ENCODE peak calls at places on chromosomes 2 and 18, in ten cellular contexts. I is HS-27A; Z is activated CD4-positive, alpha-beta T cell treated with anti-CD3 and anti-CD28 coated beads, Interleukin-2, amount 50 U/mL, for 48 hours; D is activated CD4-positive, CD25-positive, alpha-beta regulatory T cell; A is NCI-H1694; W is sciatic nerve; M is ELF-1; K is epithelial cell of esophagus; O is BJ; B is fibroblast of the aortic adventitia. Q is an unnamed sample.

GRCh38 chr2:24421668-24422067 is 61.3 kb upstream of the ITSN2 start:
- DNase-seq in D (peak), Z (peak), O (no peak), K (peak), I (no peak), B (peak), A (peak), W (peak), M (peak), Q (peak)

GRCh38 chr18:35296079-35296478 is 6.0 kb upstream of the ZSCAN30 start:
- DNase-seq in M (no peak), W (no peak), D (no peak), B (no peak), I (no peak), A (no peak), K (no peak), O (no peak), Z (no peak), Q (no peak)

GRCh38 chr18:25166113-25166512 is 185.9 kb downstream of the ZNF521 start:
- DNase-seq in K (no peak), I (no peak), O (no peak), W (no peak), Z (no peak), B (peak), M (no peak), D (no peak), A (no peak), Q (no peak)

GRCh38 chr2:37156071-37156856 is 516 bp downstream of the EIF2AK2 start:
- DNase-seq in W (peak), I (peak), A (peak), Z (peak), K (peak), B (peak), M (peak), O (no peak), D (peak), Q (peak)

GRCh38 chr2:229087843-229088520 is 183.1 kb downstream of the PID1 start:
- DNase-seq in D (no peak), A (no peak), W (no peak), I (no peak), B (peak), M (no peak), Z (no peak), K (no peak), O (no peak), Q (no peak)

GRCh38 chr2:229714736-229715541 is 584 bp upstream of the DNER start:
- DNase-seq in O (no peak), W (peak), Z (peak), B (peak), A (no peak), D (no peak), M (peak), I (no peak), K (peak), Q (peak)

GRCh38 chr2:142938240-142938639 is 60.8 kb downstream of the KYNU start:
- DNase-seq in K (no peak), A (no peak), M (no peak), B (no peak), Z (no peak), O (no peak), D (no peak), I (no peak), W (no peak), Q (no peak)

GRCh38 chr18:28183418-28184078 is 6.6 kb upstream of the CDH2 start:
- DNase-seq in M (no peak), B (peak), I (peak), A (no peak), O (peak), K (peak), D (no peak), W (no peak), Z (no peak), Q (no peak)

GRCh38 chr2:112791019-112791418 is 6.7 kb upstream of the IL1A start:
- DNase-seq in K (no peak), Z (no peak), M (peak), I (no peak), D (no peak), O (no peak), A (no peak), W (no peak), B (no peak), Q (no peak)

GRCh38 chr2:235463893-235464292 is 29.9 kb upstream of the AGAP1 start:
- DNase-seq in W (peak), D (no peak), A (no peak), I (no peak), K (no peak), Z (no peak), O (no peak), B (peak), M (no peak), Q (no peak)

GRCh38 chr2:88692187-88692586 is 714 bp downstream of the RPIA start:
- DNase-seq in W (peak), K (peak), D (peak), B (peak), O (no peak), I (no peak), A (no peak), Z (peak), M (peak), Q (no peak)

GRCh38 chr2:236538242-236538641 is 31.4 kb upstream of the ACKR3 start:
- DNase-seq in K (no peak), D (no peak), I (no peak), A (no peak), M (no peak), B (no peak), Z (peak), O (no peak), W (no peak), Q (no peak)

GRCh38 chr2:188808921-188809320 is 165.3 kb upstream of the COL3A1 start:
- DNase-seq in B (peak), K (peak), A (no peak), D (no peak), I (no peak), W (no peak), Z (no peak), M (no peak), O (peak), Q (no peak)

GRCh38 chr2:71646028-71646427 is 192.7 kb downstream of the DYSF start:
- DNase-seq in D (no peak), I (peak), M (no peak), W (no peak), B (peak), K (peak), Z (no peak), O (peak), A (no peak), Q (peak)

GRCh38 chr2:160294339-160294803 is 94.3 kb upstream of the ITGB6 start:
- DNase-seq in I (no peak), A (no peak), W (peak), K (peak), B (peak), D (no peak), O (no peak), Z (peak), M (no peak), Q (no peak)

GRCh38 chr18:681985-682384 is 24.5 kb downstream of the TYMS start:
- DNase-seq in A (no peak), I (no peak), W (no peak), K (no peak), O (no peak), Z (peak), B (no peak), D (no peak), M (no peak), Q (no peak)

GRCh38 chr2:144426981-144427479 is 92.9 kb downstream of the ZEB2 start:
- DNase-seq in M (no peak), W (no peak), O (no peak), D (no peak), Z (no peak), I (no peak), A (no peak), K (no peak), B (peak), Q (no peak)

GRCh38 chr18:71304856-71305255 is 1016.0 kb downstream of the SOCS6 start:
- DNase-seq in M (peak), W (no peak), O (no peak), B (no peak), A (no peak), D (no peak), I (no peak), K (no peak), Z (no peak), Q (no peak)

GRCh38 chr2:179518891-179519290 is 254.3 kb upstream of the SESTD1 start:
- DNase-seq in W (no peak), I (no peak), O (no peak), D (no peak), B (no peak), K (no peak), M (no peak), Z (no peak), A (no peak), Q (no peak)

GRCh38 chr18:23629444-23629946 is 33.2 kb downstream of the ANKRD29 start:
- DNase-seq in Z (no peak), M (no peak), D (no peak), B (no peak), W (no peak), O (no peak), I (no peak), K (no peak), A (no peak), Q (no peak)

GRCh38 chr2:162009543-162009942 is 64.5 kb downstream of the DPP4 start:
- DNase-seq in A (no peak), Z (no peak), K (no peak), W (no peak), M (no peak), D (no peak), B (peak), O (no peak), I (no peak), Q (no peak)

GRCh38 chr2:46082531-46083485 is 214.4 kb upstream of the EPAS1 start:
- DNase-seq in O (peak), B (peak), I (no peak), W (no peak), M (no peak), Z (no peak), A (no peak), K (peak), D (no peak), Q (no peak)

GRCh38 chr2:224357098-224357901 is 44.6 kb downstream of the FAM124B start:
- DNase-seq in I (no peak), Z (peak), A (peak), O (no peak), K (peak), M (peak), B (peak), W (peak), D (peak), Q (peak)

GRCh38 chr2:220394433-220394832 is 767.0 kb downstream of the SLC4A3 start:
- DNase-seq in Z (no peak), I (peak), K (peak), W (no peak), M (no peak), A (peak), B (peak), D (no peak), O (no peak), Q (no peak)

GRCh38 chr2:111031546-111032484 is 88.9 kb upstream of the BCL2L11 start:
- DNase-seq in M (no peak), Z (no peak), W (no peak), I (no peak), B (no peak), A (no peak), K (no peak), O (no peak), D (no peak), Q (no peak)

GRCh38 chr18:48326901-48327675 is 82.1 kb downstream of the ZBTB7C start:
- DNase-seq in M (no peak), K (peak), O (no peak), W (no peak), I (peak), A (no peak), B (peak), D (no peak), Z (no peak), Q (no peak)

GRCh38 chr2:73436019-73436418 is 50.4 kb downstream of the ALMS1 start:
- DNase-seq in I (no peak), Z (no peak), K (no peak), O (no peak), M (no peak), A (no peak), W (no peak), D (no peak), B (no peak), Q (no peak)

GRCh38 chr2:203279288-203279687 is 40.5 kb downstream of the CYP20A1 start:
- DNase-seq in D (no peak), K (peak), I (no peak), Z (no peak), A (no peak), O (no peak), M (no peak), B (no peak), W (no peak), Q (no peak)

GRCh38 chr2:152718909-152719645 is 657 bp downstream of the ARL6IP6 start:
- DNase-seq in W (no peak), O (no peak), A (peak), K (peak), B (peak), I (peak), M (peak), D (no peak), Z (peak), Q (peak)

GRCh38 chr2:37713258-37713700 is 41.8 kb upstream of the CDC42EP3 start:
- DNase-seq in Z (no peak), K (peak), B (peak), W (no peak), M (no peak), A (no peak), O (peak), D (no peak), I (peak), Q (no peak)

GRCh38 chr18:63322246-63322645 is 2.7 kb upstream of the BCL2 start:
- DNase-seq in O (no peak), I (no peak), W (no peak), D (no peak), M (no peak), A (no peak), B (no peak), Z (no peak), K (no peak), Q (no peak)

GRCh38 chr2:26184555-26185303 is 11.8 kb downstream of the GAREM2 start:
- DNase-seq in O (no peak), Z (peak), B (peak), A (no peak), D (peak), K (peak), M (peak), I (no peak), W (peak), Q (no peak)

Q was measured in T47D.